ENCODE peak calls at places on chromosomes 13 and 19, in four cellular contexts. One of them, this sample, is unnamed.

GRCh38 chr19:19347401-19347800 is 26.8 kb downstream of the MAU2 start:
- DNase-seq in IMR-90: no peak
- DNase-seq in GM12865: no peak
- DNase-seq in mucosa of gallbladder: no peak
- DNase-seq in this sample: no peak

GRCh38 chr13:48994731-48995130 is 19.0 kb downstream of the FNDC3A start:
- DNase-seq in IMR-90: peak
- DNase-seq in GM12865: peak
- DNase-seq in mucosa of gallbladder: no peak
- DNase-seq in this sample: peak

GRCh38 chr13:40764587-40765403 is 6.2 kb downstream of the MRPS31 start:
- DNase-seq in IMR-90: no peak
- DNase-seq in GM12865: peak
- DNase-seq in mucosa of gallbladder: peak
- DNase-seq in this sample: no peak

GRCh38 chr13:107373551-107373950 is 805.6 kb upstream of the ARGLU1 start:
- DNase-seq in IMR-90: peak
- DNase-seq in GM12865: no peak
- DNase-seq in mucosa of gallbladder: no peak
- DNase-seq in this sample: peak

GRCh38 chr13:98856983-98857382 is 104.5 kb upstream of the SLC15A1 start:
- DNase-seq in IMR-90: no peak
- DNase-seq in GM12865: no peak
- DNase-seq in mucosa of gallbladder: peak
- DNase-seq in this sample: no peak

GRCh38 chr19:11460207-11460606 is 20.6 kb downstream of the ELAVL3 start:
- DNase-seq in IMR-90: no peak
- DNase-seq in GM12865: no peak
- DNase-seq in mucosa of gallbladder: no peak
- DNase-seq in this sample: no peak

GRCh38 chr19:27522223-27522622 is 1690.7 kb downstream of the UQCRFS1 start:
- DNase-seq in IMR-90: no peak
- DNase-seq in GM12865: no peak
- DNase-seq in mucosa of gallbladder: no peak
- DNase-seq in this sample: no peak

GRCh38 chr13:20402881-20403280 is 122.8 kb downstream of the CRYL1 start:
- DNase-seq in IMR-90: no peak
- DNase-seq in GM12865: no peak
- DNase-seq in mucosa of gallbladder: no peak
- DNase-seq in this sample: no peak

GRCh38 chr13:107642841-107643240 is 572.5 kb downstream of the LIG4 start:
- DNase-seq in IMR-90: peak
- DNase-seq in GM12865: no peak
- DNase-seq in mucosa of gallbladder: no peak
- DNase-seq in this sample: peak

GRCh38 chr19:3338541-3339181 is 27.7 kb upstream of the NFIC start:
- DNase-seq in IMR-90: no peak
- DNase-seq in GM12865: no peak
- DNase-seq in mucosa of gallbladder: peak
- DNase-seq in this sample: no peak

GRCh38 chr13:49517461-49517860 is 21.7 kb downstream of the PHF11 start:
- DNase-seq in IMR-90: no peak
- DNase-seq in GM12865: peak
- DNase-seq in mucosa of gallbladder: no peak
- DNase-seq in this sample: peak

GRCh38 chr13:104326523-104326922 is 1260.3 kb upstream of the SLC10A2 start:
- DNase-seq in IMR-90: no peak
- DNase-seq in GM12865: no peak
- DNase-seq in mucosa of gallbladder: no peak
- DNase-seq in this sample: no peak

GRCh38 chr13:27183561-27184147 is 12.0 kb upstream of the USP12 start:
- DNase-seq in IMR-90: peak
- DNase-seq in GM12865: no peak
- DNase-seq in mucosa of gallbladder: peak
- DNase-seq in this sample: peak

GRCh38 chr13:32940601-32941000 is 75.6 kb upstream of the KL start:
- DNase-seq in IMR-90: peak
- DNase-seq in GM12865: peak
- DNase-seq in mucosa of gallbladder: peak
- DNase-seq in this sample: peak

GRCh38 chr19:15187026-15188007 is 13.5 kb downstream of the NOTCH3 start:
- DNase-seq in IMR-90: no peak
- DNase-seq in GM12865: no peak
- DNase-seq in mucosa of gallbladder: no peak
- DNase-seq in this sample: no peak

GRCh38 chr13:36089130-36089529 is 42.1 kb downstream of the DCLK1 start:
- DNase-seq in IMR-90: no peak
- DNase-seq in GM12865: no peak
- DNase-seq in mucosa of gallbladder: no peak
- DNase-seq in this sample: no peak

GRCh38 chr19:8147579-8147978 is 1.8 kb downstream of the FBN3 start:
- DNase-seq in IMR-90: no peak
- DNase-seq in GM12865: no peak
- DNase-seq in mucosa of gallbladder: no peak
- DNase-seq in this sample: no peak

GRCh38 chr19:11180346-11180745 is 17.0 kb downstream of the KANK2 start:
- DNase-seq in IMR-90: no peak
- DNase-seq in GM12865: no peak
- DNase-seq in mucosa of gallbladder: no peak
- DNase-seq in this sample: no peak

GRCh38 chr13:45512148-45512498 is 47.4 kb downstream of the COG3 start:
- DNase-seq in IMR-90: peak
- DNase-seq in GM12865: no peak
- DNase-seq in mucosa of gallbladder: no peak
- DNase-seq in this sample: no peak

GRCh38 chr13:62212246-62212645 is 796.6 kb upstream of the PCDH20 start:
- DNase-seq in IMR-90: no peak
- DNase-seq in GM12865: no peak
- DNase-seq in mucosa of gallbladder: no peak
- DNase-seq in this sample: no peak

GRCh38 chr13:95352486-95352885 is 51.2 kb upstream of the ABCC4 start:
- DNase-seq in IMR-90: no peak
- DNase-seq in GM12865: no peak
- DNase-seq in mucosa of gallbladder: no peak
- DNase-seq in this sample: no peak

GRCh38 chr13:26050568-26051230 is 1.1 kb downstream of the SHISA2 start:
- DNase-seq in IMR-90: no peak
- DNase-seq in GM12865: no peak
- DNase-seq in mucosa of gallbladder: no peak
- DNase-seq in this sample: no peak

GRCh38 chr13:62510906-62511655 is 1095.4 kb upstream of the PCDH20 start:
- DNase-seq in IMR-90: no peak
- DNase-seq in GM12865: peak
- DNase-seq in mucosa of gallbladder: no peak
- DNase-seq in this sample: no peak

GRCh38 chr19:18460313-18460712 is 22.4 kb upstream of the ISYNA1 start:
- DNase-seq in IMR-90: peak
- DNase-seq in GM12865: no peak
- DNase-seq in mucosa of gallbladder: no peak
- DNase-seq in this sample: peak

GRCh38 chr19:22517496-22518411 is 95.6 kb upstream of the ZNF98 start:
- DNase-seq in IMR-90: no peak
- DNase-seq in GM12865: no peak
- DNase-seq in mucosa of gallbladder: no peak
- DNase-seq in this sample: no peak

GRCh38 chr19:35618857-35619256 is 6.3 kb downstream of the HAUS5 start:
- DNase-seq in IMR-90: no peak
- DNase-seq in GM12865: no peak
- DNase-seq in mucosa of gallbladder: no peak
- DNase-seq in this sample: no peak

GRCh38 chr19:13963603-13964105 is 11.3 kb downstream of the DCAF15 start:
- DNase-seq in IMR-90: no peak
- DNase-seq in GM12865: no peak
- DNase-seq in mucosa of gallbladder: no peak
- DNase-seq in this sample: no peak